ENCODE peak calls at places on chromosomes 7 and 10, in five cellular contexts. W, Z, R, J and X are unnamed samples. For H3K36me3, the result is how much of the 10 kb centered on the place peaks cover.

GRCh38 chr10:73159038-73159648 is 8.7 kb downstream of the ECD start:
- DNase-seq in W (peak), Z (peak), R (peak), J (no peak), X (peak)

GRCh38 chr10:35276918-35277317 is 59.4 kb upstream of the CCNY start:
- DNase-seq in W (no peak), Z (no peak), R (no peak), J (no peak), X (no peak)

GRCh38 chr7:12434012-12434642 is 30.5 kb upstream of the VWDE start:
- DNase-seq in W (no peak), Z (no peak), R (no peak), J (no peak), X (no peak)

GRCh38 chr10:52563361-52563760 is 209.2 kb downstream of the MBL2 start:
- DNase-seq in W (no peak), Z (no peak), R (no peak), J (no peak), X (no peak)

GRCh38 chr10:108393111-108393510 is 1228.6 kb upstream of the SORCS1 start:
- DNase-seq in W (no peak), Z (no peak), R (no peak), J (no peak), X (no peak)

GRCh38 chr7:12987238-12987637 is 299.8 kb downstream of the ARL4A start:
- DNase-seq in W (no peak), Z (no peak), R (no peak), J (no peak), X (no peak)

GRCh38 chr7:50339990-50340500 is 35.5 kb downstream of the IKZF1 start:
- DNase-seq in W (no peak), Z (no peak), R (no peak), J (no peak), X (no peak)

GRCh38 chr10:58107506-58107905 is 160.2 kb downstream of the IPMK start:
- DNase-seq in W (no peak), Z (no peak), R (no peak), J (no peak), X (no peak)

GRCh38 chr7:1654111-1654510 is 16.0 kb upstream of the ELFN1 start:
- DNase-seq in W (no peak), Z (peak), R (no peak), J (no peak), X (no peak)

GRCh38 chr10:104824378-104825006 is 183.4 kb downstream of the SORCS3 start:
- DNase-seq in W (peak), Z (no peak), R (peak), J (no peak), X (no peak)

GRCh38 chr7:74625446-74625845 is 32.1 kb upstream of the GTF2I start:
- DNase-seq in W (no peak), Z (no peak), R (no peak), J (no peak), X (no peak)

GRCh38 chr7:124295289-124295688 is 262.4 kb upstream of the TMEM229A start:
- DNase-seq in W (no peak), Z (no peak), R (no peak), J (no peak), X (no peak)

GRCh38 chr7:27156901-27157716 is 634 bp upstream of the HOXA7 start:
- DNase-seq in W (no peak), Z (peak), R (no peak), J (no peak), X (no peak)

GRCh38 chr7:22589641-22590141 is 89.7 kb upstream of the STEAP1B start:
- DNase-seq in W (peak), Z (peak), R (no peak), J (no peak), X (peak)

GRCh38 chr10:10589540-10589939 is 428.1 kb upstream of the CELF2 start:
- DNase-seq in W (no peak), Z (no peak), R (no peak), J (peak), X (no peak)

GRCh38 chr7:87497482-87497881 is 22.0 kb upstream of the ABCB4 start:
- DNase-seq in W (no peak), Z (no peak), R (no peak), J (no peak), X (no peak)

GRCh38 chr7:154858836-154859537 is 143.9 kb downstream of the PAXIP1 start:
- DNase-seq in W (no peak), Z (no peak), R (no peak), J (no peak), X (no peak)

GRCh38 chr10:110387983-110388681 is 83.4 kb upstream of the SMNDC1 start:
- DNase-seq in W (no peak), Z (no peak), R (no peak), J (no peak), X (no peak)

GRCh38 chr10:44369296-44369695 is 15.6 kb downstream of the CXCL12 start:
- DNase-seq in W (no peak), Z (no peak), R (no peak), J (no peak), X (no peak)

GRCh38 chr7:132580717-132581285 is 4.5 kb upstream of the PLXNA4 start:
- DNase-seq in W (peak), Z (peak), R (peak), J (peak), X (peak)

GRCh38 chr10:97024181-97025073 is 161.3 kb downstream of the SLIT1 start:
- DNase-seq in W (no peak), Z (peak), R (no peak), J (peak), X (no peak)

GRCh38 chr10:114544045-114544659 is 113.9 kb downstream of the ABLIM1 start:
- DNase-seq in W (no peak), Z (no peak), R (no peak), J (no peak), X (no peak)

GRCh38 chr7:111796671-111797070 is 234.4 kb upstream of the IMMP2L start:
- DNase-seq in W (no peak), Z (no peak), R (no peak), J (no peak), X (no peak)

GRCh38 chr10:105605873-105606272 is 964.8 kb downstream of the SORCS3 start:
- DNase-seq in W (no peak), Z (no peak), R (no peak), J (no peak), X (no peak)

DNA sequence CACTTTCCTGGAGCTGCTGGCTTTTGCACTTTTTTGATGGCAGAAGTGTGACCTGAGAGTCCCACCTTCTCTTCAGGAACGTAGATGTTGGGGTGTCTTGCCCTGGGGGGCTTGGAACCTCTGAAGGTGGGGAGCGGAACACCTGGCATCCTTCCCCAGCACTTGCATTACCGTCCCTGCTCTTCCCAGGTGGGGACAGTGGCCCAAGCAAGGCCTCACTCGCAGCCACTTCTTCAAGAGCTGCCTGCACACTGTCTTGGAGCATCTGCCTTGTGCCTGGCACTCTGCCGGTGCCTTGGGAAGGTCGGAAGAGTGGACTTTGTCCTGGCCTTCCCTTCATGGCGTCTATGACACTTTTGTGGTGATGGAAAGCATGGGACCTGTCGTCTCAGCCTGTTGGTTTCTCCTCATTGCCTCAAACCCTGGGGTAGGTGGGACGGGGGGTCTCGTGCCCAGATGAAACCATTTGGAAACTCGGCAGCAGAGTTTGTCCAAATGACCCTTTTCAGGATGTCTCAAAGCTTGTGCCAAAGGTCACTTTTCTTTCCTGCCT is 31.1 kb downstream of the PFKFB3 start:
- DNase-seq in W (no peak), Z (no peak), R (no peak), J (no peak), X (no peak)
- H3K36me3 ChIP-seq in W (half or more), Z (half or more), R (under half), J (under half), X (half or more)

DNA sequence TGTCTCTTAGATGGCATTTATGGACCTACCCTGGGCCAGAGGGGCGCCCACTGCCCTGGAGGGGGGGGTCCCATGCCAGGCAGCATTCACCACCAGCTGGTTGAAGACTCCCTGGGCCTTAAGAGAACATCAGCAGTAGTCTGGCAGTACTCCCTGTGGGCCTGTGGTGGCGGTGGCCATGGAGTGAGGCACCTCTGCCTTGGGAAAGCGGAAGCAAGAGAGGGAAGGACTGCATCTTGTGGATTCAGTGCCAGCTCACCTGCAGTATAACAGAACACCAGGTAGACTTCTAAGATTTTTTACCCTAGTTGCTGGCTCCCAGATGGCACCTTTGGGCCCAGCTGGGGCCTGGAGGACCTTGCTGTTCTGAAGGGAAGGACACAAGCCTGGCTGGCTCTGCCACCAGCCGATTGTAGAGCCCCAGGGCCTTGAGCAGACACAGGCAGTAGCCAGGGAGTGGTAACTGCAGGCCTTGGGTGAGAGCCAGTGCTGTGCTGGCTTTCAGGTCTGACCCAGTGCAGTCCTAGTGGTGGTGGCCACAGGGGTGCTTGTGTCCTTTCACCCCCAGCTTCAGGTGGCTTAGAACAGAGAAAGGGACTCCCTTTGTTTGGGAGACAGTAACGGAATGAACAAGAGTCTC is 15.8 kb downstream of the PLAC9 start:
- DNase-seq in W (no peak), Z (no peak), R (no peak), J (no peak), X (no peak)
- H3K36me3 ChIP-seq in W (half or more), Z (under half), R (under half), J (under half), X (under half)

GRCh38 chr10:61923210-61924024 is 21.9 kb downstream of the ARID5B start:
- DNase-seq in W (no peak), Z (no peak), R (peak), J (no peak), X (no peak)

GRCh38 chr10:61919646-61920215 is 18.2 kb downstream of the ARID5B start:
- DNase-seq in W (no peak), Z (no peak), R (no peak), J (no peak), X (no peak)

GRCh38 chr10:61918989-61919388 is 17.5 kb downstream of the ARID5B start:
- DNase-seq in W (no peak), Z (no peak), R (no peak), J (no peak), X (no peak)

GRCh38 chr10:61918140-61918539 is 16.6 kb downstream of the ARID5B start:
- DNase-seq in W (no peak), Z (no peak), R (no peak), J (no peak), X (no peak)

GRCh38 chr10:61921143-61921542 is 19.6 kb downstream of the ARID5B start:
- DNase-seq in W (no peak), Z (no peak), R (no peak), J (no peak), X (no peak)
- H3K36me3 ChIP-seq in W (under half), Z (under half), R (under half), J (under half), X (under half)

GRCh38 chr10:70106958-70107791 is 25.4 kb downstream of the AIFM2 start:
- DNase-seq in W (no peak), Z (no peak), R (no peak), J (no peak), X (no peak)
- H3K36me3 ChIP-seq in W (under half), Z (half or more), R (under half), J (under half), X (under half)

GRCh38 chr7:151566897-151567320 is 47.2 kb upstream of the RHEB start:
- DNase-seq in W (no peak), Z (no peak), R (peak), J (no peak), X (no peak)
- H3K36me3 ChIP-seq in W (half or more), Z (under half), R (under half), J (under half), X (under half)

DNA sequence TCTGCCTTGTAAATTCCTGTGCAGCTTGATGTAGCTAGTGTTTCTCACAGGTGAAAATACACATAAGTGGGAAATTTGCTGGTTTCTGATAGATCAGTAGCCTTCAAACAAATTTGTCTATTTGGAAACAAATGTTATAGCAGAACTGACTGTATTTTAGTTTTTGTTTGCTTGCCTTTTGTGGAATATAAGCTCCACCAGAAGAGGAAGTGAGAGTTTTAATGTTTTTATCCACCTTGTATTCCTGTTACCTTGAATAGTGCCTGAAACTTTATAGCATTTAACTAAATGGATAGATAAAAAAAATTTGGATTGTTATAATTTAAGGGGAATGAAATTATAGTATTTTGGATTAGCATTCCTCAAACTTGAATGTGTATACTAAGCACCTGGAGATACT is 9.8 kb downstream of the WAC start:
- DNase-seq in W (no peak), Z (no peak), R (no peak), J (no peak), X (no peak)
- H3K36me3 ChIP-seq in W (half or more), Z (half or more), R (under half), J (under half), X (under half)

GRCh38 chr10:28552775-28553174 is 19.9 kb downstream of the WAC start:
- DNase-seq in W (no peak), Z (no peak), R (no peak), J (no peak), X (no peak)
- H3K36me3 ChIP-seq in W (half or more), Z (under half), R (under half), J (under half), X (under half)

DNA sequence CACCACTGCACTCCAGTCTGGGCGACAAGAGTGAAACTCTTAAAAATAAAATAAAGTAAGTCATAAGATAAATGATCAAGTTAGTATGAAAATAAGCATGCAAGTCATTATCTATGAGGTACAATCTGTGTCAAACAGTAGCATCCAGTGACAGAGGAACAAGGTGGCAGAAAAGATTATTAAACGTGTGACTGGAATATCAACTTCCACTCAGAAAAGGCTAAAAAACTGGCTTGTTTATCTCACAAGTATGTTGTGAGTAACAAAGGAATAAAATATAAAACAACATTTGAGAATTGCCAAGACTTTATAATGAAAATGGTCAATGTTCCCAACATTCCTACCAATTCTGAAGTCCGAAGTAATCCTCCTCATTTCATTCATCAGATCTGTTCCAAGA is 30.3 kb downstream of the ITGB1 start:
- DNase-seq in W (no peak), Z (no peak), R (no peak), J (no peak), X (no peak)
- H3K36me3 ChIP-seq in W (half or more), Z (half or more), R (under half), J (half or more), X (under half)

DNA sequence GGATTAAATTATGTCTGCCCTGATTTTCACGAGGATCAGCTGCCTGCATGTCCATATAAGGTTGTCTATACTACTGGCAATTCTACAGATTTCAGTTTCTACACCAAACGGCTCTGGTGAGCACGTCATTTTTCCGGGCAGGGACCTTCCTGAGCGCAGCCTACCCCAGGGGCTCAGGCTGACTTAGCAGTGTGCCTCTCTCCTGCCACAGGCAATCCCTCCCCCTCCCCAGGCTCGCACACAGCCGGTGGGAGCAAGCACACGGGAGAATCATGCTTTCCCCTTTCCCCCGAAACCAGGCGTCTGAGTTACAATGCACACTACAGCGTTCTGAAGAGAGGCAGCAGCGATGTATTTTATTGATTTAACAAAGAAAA is 1.7 kb downstream of the KLF6 start:
- DNase-seq in W (peak), Z (peak), R (peak), J (no peak), X (no peak)
- H3K36me3 ChIP-seq in W (under half), Z (under half), R (under half), J (half or more), X (under half)